ENCODE peak calls at places on chromosome 3, in five cellular contexts. One of them, this sample, is unnamed.

GRCh38 chr3:16460273-16460672 is 53.2 kb downstream of the RFTN1 start:
- DNase-seq in GM12878: no peak
- DNase-seq in HCT116: no peak
- DNase-seq in K562: no peak
- DNase-seq in H1: no peak
- DNase-seq in this sample: no peak

GRCh38 chr3:108603689-108604088 is 14.2 kb downstream of the DZIP3 start:
- DNase-seq in K562: no peak
- DNase-seq in H1: no peak
- DNase-seq in GM12878: no peak
- DNase-seq in HCT116: no peak
- DNase-seq in this sample: no peak

GRCh38 chr3:14410501-14411165 is 8.2 kb downstream of the SLC6A6 start:
- DNase-seq in K562: peak
- DNase-seq in H1: no peak
- DNase-seq in HCT116: no peak
- DNase-seq in GM12878: no peak
- DNase-seq in this sample: no peak

GRCh38 chr3:20190991-20191390 is 5.0 kb upstream of the SGO1 start:
- DNase-seq in HCT116: no peak
- DNase-seq in K562: peak
- DNase-seq in GM12878: no peak
- DNase-seq in H1: no peak
- DNase-seq in this sample: no peak

GRCh38 chr3:22859618-22860017 is 343.5 kb upstream of the UBE2E2 start:
- DNase-seq in HCT116: no peak
- DNase-seq in K562: no peak
- DNase-seq in H1: no peak
- DNase-seq in GM12878: no peak
- DNase-seq in this sample: no peak

GRCh38 chr3:82133070-82133606 is 371.7 kb upstream of the GBE1 start:
- DNase-seq in H1: peak
- DNase-seq in K562: peak
- DNase-seq in HCT116: peak
- DNase-seq in GM12878: peak
- DNase-seq in this sample: peak

GRCh38 chr3:136818191-136818850 is 605 bp upstream of the SLC35G2 start:
- DNase-seq in K562: peak
- DNase-seq in GM12878: no peak
- DNase-seq in H1: peak
- DNase-seq in HCT116: peak
- DNase-seq in this sample: peak

GRCh38 chr3:59563072-59563605 is 513.3 kb upstream of the CFAP20DC start:
- DNase-seq in HCT116: no peak
- DNase-seq in K562: no peak
- DNase-seq in H1: no peak
- DNase-seq in GM12878: no peak
- DNase-seq in this sample: no peak

GRCh38 chr3:162211470-162211869 is 714.9 kb downstream of the OTOL1 start:
- DNase-seq in H1: no peak
- DNase-seq in K562: no peak
- DNase-seq in HCT116: no peak
- DNase-seq in GM12878: no peak
- DNase-seq in this sample: no peak

GRCh38 chr3:177601120-177601519 is 403.8 kb upstream of the TBL1XR1 start:
- DNase-seq in GM12878: no peak
- DNase-seq in H1: no peak
- DNase-seq in HCT116: no peak
- DNase-seq in K562: no peak
- DNase-seq in this sample: no peak

GRCh38 chr3:18207232-18207631 is 217.9 kb downstream of the SATB1 start:
- DNase-seq in GM12878: no peak
- DNase-seq in K562: no peak
- DNase-seq in H1: no peak
- DNase-seq in HCT116: no peak
- DNase-seq in this sample: no peak

GRCh38 chr3:170200992-170201391 is 19.5 kb upstream of the PHC3 start:
- DNase-seq in K562: no peak
- DNase-seq in HCT116: no peak
- DNase-seq in H1: no peak
- DNase-seq in GM12878: no peak
- DNase-seq in this sample: no peak

GRCh38 chr3:107993771-107994170 is 97.1 kb downstream of the CD47 start:
- DNase-seq in HCT116: no peak
- DNase-seq in K562: no peak
- DNase-seq in GM12878: no peak
- DNase-seq in H1: no peak
- DNase-seq in this sample: no peak

GRCh38 chr3:149970716-149971402 is at the start of gene PFN2:
- DNase-seq in GM12878: no peak
- DNase-seq in K562: peak
- DNase-seq in HCT116: peak
- DNase-seq in H1: peak
- DNase-seq in this sample: peak

GRCh38 chr3:107065094-107065861 is 312.0 kb upstream of the CCDC54 start:
- DNase-seq in K562: no peak
- DNase-seq in HCT116: no peak
- DNase-seq in GM12878: no peak
- DNase-seq in H1: no peak
- DNase-seq in this sample: peak

GRCh38 chr3:18445421-18446066 is 20.4 kb upstream of the SATB1 start:
- DNase-seq in K562: no peak
- DNase-seq in HCT116: no peak
- DNase-seq in GM12878: no peak
- DNase-seq in H1: no peak
- DNase-seq in this sample: peak

GRCh38 chr3:172218350-172219323 is 179.3 kb downstream of the FNDC3B start:
- DNase-seq in K562: no peak
- DNase-seq in H1: no peak
- DNase-seq in GM12878: peak
- DNase-seq in HCT116: no peak
- DNase-seq in this sample: no peak

GRCh38 chr3:124207873-124208473 is 216.0 kb upstream of the ROPN1 start:
- DNase-seq in GM12878: peak
- DNase-seq in HCT116: no peak
- DNase-seq in K562: no peak
- DNase-seq in H1: no peak
- DNase-seq in this sample: no peak

GRCh38 chr3:55692295-55692957 is 205.3 kb upstream of the WNT5A start:
- DNase-seq in K562: no peak
- DNase-seq in HCT116: no peak
- DNase-seq in H1: no peak
- DNase-seq in GM12878: no peak
- DNase-seq in this sample: peak

GRCh38 chr3:185537369-185537970 is 14.9 kb downstream of the LIPH start:
- DNase-seq in H1: no peak
- DNase-seq in GM12878: peak
- DNase-seq in K562: peak
- DNase-seq in HCT116: peak
- DNase-seq in this sample: no peak

GRCh38 chr3:54988302-54989022 is 60.6 kb upstream of the LRTM1 start:
- DNase-seq in HCT116: no peak
- DNase-seq in GM12878: no peak
- DNase-seq in H1: no peak
- DNase-seq in K562: no peak
- DNase-seq in this sample: no peak

GRCh38 chr3:149969110-149969944 is 1.4 kb downstream of the PFN2 start:
- DNase-seq in HCT116: peak
- DNase-seq in H1: no peak
- DNase-seq in GM12878: no peak
- DNase-seq in K562: peak
- DNase-seq in this sample: peak

GRCh38 chr3:179421500-179421899 is 29.8 kb downstream of the GNB4 start:
- DNase-seq in K562: peak
- DNase-seq in GM12878: no peak
- DNase-seq in HCT116: no peak
- DNase-seq in H1: no peak
- DNase-seq in this sample: peak

GRCh38 chr3:16086690-16087089 is 87.8 kb upstream of the GALNT15 start:
- DNase-seq in GM12878: no peak
- DNase-seq in K562: no peak
- DNase-seq in H1: no peak
- DNase-seq in HCT116: no peak
- DNase-seq in this sample: no peak

GRCh38 chr3:178198329-178198728 is 337.9 kb upstream of the KCNMB2 start:
- DNase-seq in K562: no peak
- DNase-seq in H1: no peak
- DNase-seq in GM12878: no peak
- DNase-seq in HCT116: no peak
- DNase-seq in this sample: no peak

GRCh38 chr3:55882006-55882405 is 394.9 kb upstream of the WNT5A start:
- DNase-seq in H1: peak
- DNase-seq in HCT116: no peak
- DNase-seq in GM12878: no peak
- DNase-seq in K562: no peak
- DNase-seq in this sample: no peak

GRCh38 chr3:35708394-35708793 is 69.1 kb downstream of the ARPP21 start:
- DNase-seq in HCT116: no peak
- DNase-seq in H1: no peak
- DNase-seq in GM12878: no peak
- DNase-seq in K562: no peak
- DNase-seq in this sample: no peak

GRCh38 chr3:157501863-157502262 is 1.4 kb downstream of the VEPH1 start:
- DNase-seq in GM12878: no peak
- DNase-seq in HCT116: no peak
- DNase-seq in H1: no peak
- DNase-seq in K562: no peak
- DNase-seq in this sample: no peak

GRCh38 chr3:21017115-21017852 is 733.7 kb downstream of the ZNF385D start:
- DNase-seq in GM12878: no peak
- DNase-seq in H1: peak
- DNase-seq in K562: peak
- DNase-seq in HCT116: no peak
- DNase-seq in this sample: no peak

GRCh38 chr3:178181085-178181484 is 355.2 kb upstream of the KCNMB2 start:
- DNase-seq in H1: no peak
- DNase-seq in GM12878: no peak
- DNase-seq in HCT116: no peak
- DNase-seq in K562: no peak
- DNase-seq in this sample: no peak

GRCh38 chr3:56782215-56782614 is 19.5 kb downstream of the ARHGEF3 start:
- DNase-seq in K562: no peak
- DNase-seq in HCT116: no peak
- DNase-seq in H1: no peak
- DNase-seq in GM12878: no peak
- DNase-seq in this sample: no peak

GRCh38 chr3:156395961-156396700 is 158.8 kb downstream of the SSR3 start:
- DNase-seq in GM12878: no peak
- DNase-seq in HCT116: no peak
- DNase-seq in K562: no peak
- DNase-seq in H1: no peak
- DNase-seq in this sample: no peak

GRCh38 chr3:72887723-72888545 is at the start of gene GXYLT2:
- DNase-seq in H1: peak
- DNase-seq in GM12878: no peak
- DNase-seq in K562: peak
- DNase-seq in HCT116: no peak
- DNase-seq in this sample: peak

GRCh38 chr3:98593046-98593936 is at the start of gene CPOX:
- DNase-seq in H1: peak
- DNase-seq in K562: peak
- DNase-seq in HCT116: peak
- DNase-seq in GM12878: peak
- DNase-seq in this sample: peak
- TF ChIP-seq POLR2AphosphoS5 in H1: no peak
- TF ChIP-seq POLR2AphosphoS5 in K562: peak
- TF ChIP-seq POLR2AphosphoS5 in HCT116: peak
- TF ChIP-seq POLR2AphosphoS5 in GM12878: peak
- TF ChIP-seq POLR2AphosphoS5 in this sample: peak

GRCh38 chr3:129485681-129486056 is 42.8 kb upstream of the RHO start:
- DNase-seq in GM12878: no peak
- DNase-seq in H1: no peak
- DNase-seq in K562: no peak
- DNase-seq in HCT116: no peak
- DNase-seq in this sample: no peak
- TF ChIP-seq JUND in GM12878: no peak
- TF ChIP-seq JUND in H1: no peak
- TF ChIP-seq JUND in K562: no peak
- TF ChIP-seq JUND in HCT116: no peak
- TF ChIP-seq JUND in this sample: no peak

GRCh38 chr3:49359623-49360022 is 1.5 kb upstream of the GPX1 start:
- DNase-seq in H1: no peak
- DNase-seq in HCT116: no peak
- DNase-seq in K562: no peak
- DNase-seq in GM12878: no peak
- DNase-seq in this sample: no peak

GRCh38 chr3:49358217-49358883 is at the start of gene GPX1:
- DNase-seq in K562: no peak
- DNase-seq in HCT116: peak
- DNase-seq in H1: peak
- DNase-seq in GM12878: peak
- DNase-seq in this sample: peak

GRCh38 chr3:49358884-49359225 is 702 bp upstream of the GPX1 start:
- DNase-seq in HCT116: no peak
- DNase-seq in K562: no peak
- DNase-seq in H1: no peak
- DNase-seq in GM12878: no peak
- DNase-seq in this sample: no peak

GRCh38 chr3:49357466-49358216 is 512 bp downstream of the GPX1 start:
- DNase-seq in H1: peak
- DNase-seq in GM12878: no peak
- DNase-seq in HCT116: no peak
- DNase-seq in K562: no peak
- DNase-seq in this sample: peak

GRCh38 chr3:49362579-49362978 is 4.4 kb upstream of the GPX1 start:
- DNase-seq in K562: no peak
- DNase-seq in GM12878: no peak
- DNase-seq in HCT116: no peak
- DNase-seq in H1: no peak
- DNase-seq in this sample: no peak
- H3K27ac ChIP-seq in K562: no peak
- H3K27ac ChIP-seq in GM12878: no peak
- H3K27ac ChIP-seq in HCT116: no peak
- H3K27ac ChIP-seq in H1: no peak
- H3K27ac ChIP-seq in this sample: peak

DNA sequence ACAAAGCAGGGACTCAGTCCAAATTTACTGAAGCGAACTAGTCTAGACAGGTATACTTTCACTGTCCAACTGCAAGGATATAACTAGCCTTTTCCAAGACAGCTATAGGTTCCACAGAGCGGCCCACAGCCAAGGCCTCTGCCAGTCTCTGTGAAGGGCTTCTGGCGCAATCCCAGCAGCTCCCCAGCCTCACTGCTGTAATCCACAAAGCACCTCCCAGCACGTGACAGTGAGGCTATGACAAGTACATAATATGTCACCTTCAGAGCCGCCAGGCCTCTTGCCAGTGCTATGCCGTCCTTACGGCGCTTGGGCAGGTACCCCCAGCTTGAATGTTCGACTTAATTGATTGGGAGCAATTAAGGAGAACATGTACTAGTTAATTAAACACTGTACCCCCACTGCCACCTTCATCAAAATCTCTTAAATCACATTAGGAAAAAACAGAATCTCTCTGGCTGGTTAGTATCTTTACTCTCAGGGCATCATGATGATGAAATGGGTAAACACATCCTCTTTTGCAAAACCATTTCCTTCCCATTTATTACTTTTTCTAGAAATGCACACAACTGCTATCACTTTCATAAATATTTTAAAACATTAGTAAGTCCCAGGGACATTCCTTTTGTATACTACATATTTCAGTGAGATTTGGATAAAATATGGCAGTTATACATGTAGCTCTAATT is 169.9 kb downstream of the XXYLT1 start:
- DNase-seq in H1: no peak
- DNase-seq in HCT116: no peak
- DNase-seq in K562: no peak
- DNase-seq in GM12878: no peak
- DNase-seq in this sample: peak
- TF ChIP-seq POLR2AphosphoS5 in H1: no peak
- TF ChIP-seq POLR2AphosphoS5 in HCT116: no peak
- TF ChIP-seq POLR2AphosphoS5 in K562: no peak
- TF ChIP-seq POLR2AphosphoS5 in GM12878: no peak
- TF ChIP-seq POLR2AphosphoS5 in this sample: no peak

This sample was measured in SK-N-SH.